ENCODE peak calls at places on chromosomes 16 and 17, in five cellular contexts. F is neuronal stem cell, P is mesenchymal stem cell, T is mesendoderm, D is H1. K is an unnamed sample.

GRCh38 chr16:77434365-77435239 is at the start of gene ADAMTS18:
- DNase-seq in F (peak), P (no peak), T (peak), D (no peak), K (no peak)

GRCh38 chr16:31519746-31520145 is 8.0 kb upstream of the AHSP start:
- DNase-seq in F (no peak), P (no peak), T (no peak), D (no peak), K (no peak)

GRCh38 chr16:54458923-54459322 is 172.3 kb upstream of the IRX3 start:
- DNase-seq in F (no peak), P (no peak), T (no peak), D (no peak), K (no peak)

GRCh38 chr17:11693284-11693683 is 95.0 kb downstream of the DNAH9 start:
- DNase-seq in F (no peak), P (no peak), T (no peak), D (no peak), K (no peak)

GRCh38 chr17:29848737-29849136 is 81.3 kb downstream of the SSH2 start:
- DNase-seq in F (no peak), P (no peak), T (no peak), D (no peak), K (peak)

GRCh38 chr17:74466785-74467158 is 338 bp downstream of the CD300A start:
- DNase-seq in F (no peak), P (no peak), T (no peak), D (no peak), K (no peak)

GRCh38 chr16:84007946-84008345 is 34.6 kb downstream of the SLC38A8 start:
- DNase-seq in F (no peak), P (no peak), T (no peak), D (no peak), K (no peak)

GRCh38 chr17:36501351-36501750 is 14.9 kb downstream of the ZNHIT3 start:
- DNase-seq in F (no peak), P (no peak), T (no peak), D (no peak), K (no peak)

GRCh38 chr17:32485261-32485955 is 1.4 kb upstream of the CDK5R1 start:
- DNase-seq in F (no peak), P (no peak), T (no peak), D (no peak), K (no peak)

GRCh38 chr16:72198021-72198420 is 26.1 kb upstream of the PMFBP1 start:
- DNase-seq in F (no peak), P (peak), T (no peak), D (no peak), K (peak)

GRCh38 chr17:56629450-56630187 is 36.1 kb downstream of the NOG start:
- DNase-seq in F (peak), P (peak), T (peak), D (peak), K (peak)

GRCh38 chr17:72397223-72397667 is 276.4 kb downstream of the SOX9 start:
- DNase-seq in F (no peak), P (no peak), T (no peak), D (no peak), K (no peak)

GRCh38 chr16:56370836-56371235 is 54.5 kb downstream of the AMFR start:
- DNase-seq in F (no peak), P (peak), T (no peak), D (no peak), K (peak)

GRCh38 chr17:66425751-66426396 is 123.5 kb downstream of the PRKCA start:
- DNase-seq in F (no peak), P (no peak), T (no peak), D (no peak), K (no peak)
- H2AK5ac ChIP-seq in F (no peak), P (no peak), T (no peak), D (no peak), K (peak)

GRCh38 chr17:1226308-1226707 is 43.9 kb upstream of the BHLHA9 start:
- DNase-seq in F (no peak), P (no peak), T (no peak), D (no peak), K (no peak)
- H2AK5ac ChIP-seq in F (no peak), P (no peak), T (no peak), D (no peak), K (no peak)

GRCh38 chr16:85463672-85464071 is 149.4 kb upstream of the GSE1 start:
- DNase-seq in F (no peak), P (no peak), T (no peak), D (no peak), K (no peak)
- H2AK5ac ChIP-seq in F (peak), P (no peak), T (no peak), D (no peak), K (no peak)

GRCh38 chr17:58365980-58366595 is 14.1 kb upstream of the SUPT4H1 start:
- DNase-seq in F (no peak), P (no peak), T (no peak), D (no peak), K (no peak)

GRCh38 chr17:58364270-58364942 is 12.4 kb upstream of the SUPT4H1 start:
- DNase-seq in F (no peak), P (no peak), T (peak), D (no peak), K (no peak)

GRCh38 chr17:58365185-58365979 is 13.4 kb upstream of the SUPT4H1 start:
- DNase-seq in F (no peak), P (no peak), T (no peak), D (no peak), K (no peak)

GRCh38 chr17:58362368-58363014 is 10.5 kb upstream of the SUPT4H1 start:
- DNase-seq in F (no peak), P (no peak), T (no peak), D (no peak), K (no peak)

GRCh38 chr17:58363457-58364185 is 11.6 kb upstream of the SUPT4H1 start:
- DNase-seq in F (no peak), P (no peak), T (no peak), D (no peak), K (no peak)
- H2AK5ac ChIP-seq in F (no peak), P (no peak), T (no peak), D (no peak), K (no peak)